ENCODE peak calls at places on chromosomes 11 and 22, in four cellular contexts. E is esophagus muscularis mucosa, L is SK-N-SH, Z is GM12878. C is an unnamed sample.

GRCh38 chr22:47796128-47796908 is 1033.9 kb downstream of the TBC1D22A start:
- DNase-seq in E (no peak), L (no peak), Z (no peak), C (no peak)

GRCh38 chr22:26918236-26918635 is 260.8 kb downstream of the MIAT start:
- DNase-seq in E (no peak), L (no peak), Z (no peak), C (no peak)

GRCh38 chr11:74019860-74020259 is 11.0 kb upstream of the UCP3 start:
- DNase-seq in E (no peak), L (no peak), Z (peak), C (no peak)

GRCh38 chr11:103035656-103036434 is 56.1 kb downstream of the DCUN1D5 start:
- DNase-seq in E (no peak), L (peak), Z (peak), C (no peak)

GRCh38 chr11:63673579-63673978 is 2.4 kb upstream of the ATL3 start:
- DNase-seq in E (no peak), L (no peak), Z (no peak), C (no peak)

GRCh38 chr11:59212744-59213573 is at the start of gene MPEG1:
- DNase-seq in E (no peak), L (no peak), Z (no peak), C (no peak)

GRCh38 chr11:70490208-70490607 is 91.9 kb downstream of the CTTN start:
- DNase-seq in E (no peak), L (no peak), Z (no peak), C (no peak)

GRCh38 chr11:69060005-69060404 is 11.3 kb downstream of the TPCN2 start:
- DNase-seq in E (no peak), L (no peak), Z (no peak), C (no peak)

GRCh38 chr22:21641417-21641794 is 696 bp upstream of the SDF2L1 start:
- DNase-seq in E (no peak), L (peak), Z (no peak), C (peak)

GRCh38 chr11:72730243-72730642 is 22.0 kb downstream of the ARAP1 start:
- DNase-seq in E (no peak), L (no peak), Z (no peak), C (no peak)

GRCh38 chr22:43183496-43184263 is 3.3 kb downstream of the TTLL12 start:
- DNase-seq in E (no peak), L (no peak), Z (no peak), C (no peak)
- TF ChIP-seq EP300 in E (no peak), L (no peak), Z (no peak), C (no peak)

DNA sequence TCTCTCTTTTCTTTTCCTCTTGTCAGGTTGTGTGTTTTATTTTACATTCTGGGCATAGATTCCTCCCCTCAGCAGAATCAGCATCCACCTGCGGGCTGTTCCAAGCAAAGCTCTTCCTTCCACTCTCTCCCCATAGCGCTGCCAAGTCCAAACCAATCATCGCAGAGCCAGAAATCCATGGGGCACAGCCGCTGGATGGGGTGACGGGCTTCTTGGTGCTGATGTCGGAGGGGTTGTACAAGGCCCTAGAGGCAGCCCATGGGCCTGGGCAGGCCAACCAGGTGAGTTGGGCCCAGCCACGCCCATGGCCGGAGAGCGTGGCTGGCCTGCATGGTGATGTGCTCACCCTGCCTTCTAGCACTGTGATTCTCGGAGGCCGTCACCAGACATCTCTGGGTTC is 22.1 kb downstream of the TAB1 start:
- DNase-seq in E (no peak), L (no peak), Z (no peak), C (no peak)
- TF ChIP-seq EP300 in E (no peak), L (no peak), Z (no peak), C (no peak)

DNA sequence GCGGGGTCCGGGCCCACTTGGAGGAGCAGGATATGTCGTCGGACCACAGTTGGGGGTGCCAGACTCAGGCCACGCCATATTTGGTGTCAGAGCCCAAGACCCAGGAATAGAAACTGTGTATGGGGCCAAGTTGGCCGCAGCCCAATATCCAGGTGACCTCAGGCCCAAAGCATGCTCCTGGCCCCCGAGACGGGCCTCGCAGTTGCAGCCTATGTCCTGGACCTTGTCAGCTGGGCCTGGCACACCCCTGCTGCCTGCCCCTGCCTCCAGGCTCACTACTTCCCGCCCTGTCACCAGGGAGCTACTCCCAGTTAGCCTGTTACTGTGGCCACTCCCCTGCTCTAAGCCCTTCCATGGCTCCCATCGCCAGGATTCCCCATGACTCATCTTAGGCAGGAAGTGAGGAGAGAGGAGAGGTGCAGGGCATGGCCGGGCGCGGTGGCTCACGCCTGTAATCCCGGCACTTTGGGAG is 23.1 kb downstream of the A4GALT start:
- DNase-seq in E (no peak), L (no peak), Z (no peak), C (no peak)
- TF ChIP-seq EP300 in E (peak), L (peak), Z (no peak), C (no peak)

DNA sequence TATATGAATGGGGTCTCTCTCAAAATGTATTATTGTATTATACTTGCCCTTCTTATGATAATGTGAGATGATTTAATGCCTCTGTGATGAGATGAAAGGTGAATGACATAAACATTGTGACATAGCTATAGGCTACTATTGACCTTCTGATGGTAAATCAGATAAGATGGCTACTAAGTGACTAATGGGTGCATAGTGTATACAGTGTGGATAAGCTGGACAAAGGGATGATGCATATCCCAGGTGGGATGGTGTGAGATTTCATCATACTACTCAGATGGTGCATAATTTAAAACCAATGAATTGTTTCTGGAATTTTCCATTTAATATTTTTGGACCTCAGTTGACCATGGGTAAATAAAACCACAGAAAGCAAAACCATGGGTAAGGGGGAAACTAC is 243.5 kb downstream of the SBF2 start:
- DNase-seq in E (no peak), L (no peak), Z (no peak), C (no peak)
- TF ChIP-seq EP300 in E (no peak), L (no peak), Z (no peak), C (no peak)